ENCODE peak calls at places on chromosome 15, in six cellular contexts. One of them, this sample, is unnamed. For H3K9me3, the result is how much of the 10 kb centered on the place peaks cover.

GRCh38 chr15:74302821-74303359 is 64.6 kb downstream of the CYP11A1 start:
- DNase-seq in WERI-Rb-1: peak
- DNase-seq in tibial nerve: no peak
- DNase-seq in fibroblast of lung: no peak
- DNase-seq in right cardiac atrium: no peak
- DNase-seq in heart right ventricle: peak
- DNase-seq in this sample: peak

GRCh38 chr15:71804226-71804625 is 6.1 kb upstream of the NR2E3 start:
- DNase-seq in WERI-Rb-1: peak
- DNase-seq in tibial nerve: no peak
- DNase-seq in fibroblast of lung: no peak
- DNase-seq in right cardiac atrium: no peak
- DNase-seq in heart right ventricle: no peak
- DNase-seq in this sample: no peak

GRCh38 chr15:43204016-43204901 is 16.6 kb downstream of the EPB42 start:
- DNase-seq in WERI-Rb-1: peak
- DNase-seq in tibial nerve: no peak
- DNase-seq in fibroblast of lung: peak
- DNase-seq in right cardiac atrium: no peak
- DNase-seq in heart right ventricle: peak
- DNase-seq in this sample: peak

GRCh38 chr15:48954538-48954937 is 9.2 kb downstream of the SHC4 start:
- DNase-seq in WERI-Rb-1: no peak
- DNase-seq in tibial nerve: no peak
- DNase-seq in fibroblast of lung: peak
- DNase-seq in right cardiac atrium: no peak
- DNase-seq in heart right ventricle: no peak
- DNase-seq in this sample: peak

GRCh38 chr15:72116680-72117447 is 1.1 kb downstream of the MYO9A start:
- DNase-seq in WERI-Rb-1: peak
- DNase-seq in tibial nerve: peak
- DNase-seq in fibroblast of lung: peak
- DNase-seq in right cardiac atrium: no peak
- DNase-seq in heart right ventricle: peak
- DNase-seq in this sample: peak

GRCh38 chr15:91472316-91472756 is 372.3 kb downstream of the SV2B start:
- DNase-seq in WERI-Rb-1: no peak
- DNase-seq in tibial nerve: no peak
- DNase-seq in fibroblast of lung: peak
- DNase-seq in right cardiac atrium: no peak
- DNase-seq in heart right ventricle: no peak
- DNase-seq in this sample: no peak

GRCh38 chr15:64010719-64011118 is 35.6 kb downstream of the DAPK2 start:
- DNase-seq in WERI-Rb-1: no peak
- DNase-seq in tibial nerve: no peak
- DNase-seq in fibroblast of lung: peak
- DNase-seq in right cardiac atrium: peak
- DNase-seq in heart right ventricle: peak
- DNase-seq in this sample: peak

GRCh38 chr15:79009388-79009787 is 64.5 kb upstream of the CTSH start:
- DNase-seq in WERI-Rb-1: no peak
- DNase-seq in tibial nerve: no peak
- DNase-seq in fibroblast of lung: no peak
- DNase-seq in right cardiac atrium: no peak
- DNase-seq in heart right ventricle: no peak
- DNase-seq in this sample: no peak

GRCh38 chr15:69117431-69117841 is 43.0 kb upstream of the GLCE start:
- DNase-seq in WERI-Rb-1: no peak
- DNase-seq in tibial nerve: no peak
- DNase-seq in fibroblast of lung: no peak
- DNase-seq in right cardiac atrium: no peak
- DNase-seq in heart right ventricle: no peak
- DNase-seq in this sample: no peak

GRCh38 chr15:34987623-34987981 is 485 bp downstream of the ZNF770 start:
- DNase-seq in WERI-Rb-1: no peak
- DNase-seq in tibial nerve: no peak
- DNase-seq in fibroblast of lung: no peak
- DNase-seq in right cardiac atrium: no peak
- DNase-seq in heart right ventricle: no peak
- DNase-seq in this sample: peak

GRCh38 chr15:42272768-42273098 is 268 bp upstream of the GANC start:
- DNase-seq in WERI-Rb-1: no peak
- DNase-seq in tibial nerve: no peak
- DNase-seq in fibroblast of lung: no peak
- DNase-seq in right cardiac atrium: no peak
- DNase-seq in heart right ventricle: no peak
- DNase-seq in this sample: no peak

GRCh38 chr15:33569036-33569435 is 258.3 kb downstream of the RYR3 start:
- DNase-seq in WERI-Rb-1: no peak
- DNase-seq in tibial nerve: no peak
- DNase-seq in fibroblast of lung: no peak
- DNase-seq in right cardiac atrium: no peak
- DNase-seq in heart right ventricle: no peak
- DNase-seq in this sample: no peak

GRCh38 chr15:97504031-97504430 is 456.5 kb upstream of the ARRDC4 start:
- DNase-seq in WERI-Rb-1: no peak
- DNase-seq in tibial nerve: no peak
- DNase-seq in fibroblast of lung: peak
- DNase-seq in right cardiac atrium: no peak
- DNase-seq in heart right ventricle: no peak
- DNase-seq in this sample: no peak

GRCh38 chr15:64915518-64916227 is 4.0 kb downstream of the ANKDD1A start:
- DNase-seq in WERI-Rb-1: no peak
- DNase-seq in tibial nerve: no peak
- DNase-seq in fibroblast of lung: no peak
- DNase-seq in right cardiac atrium: no peak
- DNase-seq in heart right ventricle: no peak
- DNase-seq in this sample: no peak

GRCh38 chr15:29994284-29994683 is 88.5 kb upstream of the GOLGA8J start:
- DNase-seq in WERI-Rb-1: no peak
- DNase-seq in tibial nerve: no peak
- DNase-seq in fibroblast of lung: no peak
- DNase-seq in right cardiac atrium: no peak
- DNase-seq in heart right ventricle: no peak
- DNase-seq in this sample: no peak

GRCh38 chr15:40245666-40246065 is 6.8 kb downstream of the PAK6 start:
- DNase-seq in WERI-Rb-1: peak
- DNase-seq in tibial nerve: no peak
- DNase-seq in fibroblast of lung: no peak
- DNase-seq in right cardiac atrium: peak
- DNase-seq in heart right ventricle: no peak
- DNase-seq in this sample: no peak

GRCh38 chr15:65638681-65639089 is 16.9 kb downstream of the SLC24A1 start:
- DNase-seq in WERI-Rb-1: peak
- DNase-seq in tibial nerve: no peak
- DNase-seq in fibroblast of lung: peak
- DNase-seq in right cardiac atrium: no peak
- DNase-seq in heart right ventricle: peak
- DNase-seq in this sample: peak

GRCh38 chr15:45635191-45635638 is 386 bp downstream of the SQOR start:
- DNase-seq in WERI-Rb-1: no peak
- DNase-seq in tibial nerve: peak
- DNase-seq in fibroblast of lung: no peak
- DNase-seq in right cardiac atrium: peak
- DNase-seq in heart right ventricle: peak
- DNase-seq in this sample: peak

GRCh38 chr15:72182244-72182643 is 15.3 kb downstream of the GRAMD2A start:
- DNase-seq in WERI-Rb-1: no peak
- DNase-seq in tibial nerve: no peak
- DNase-seq in fibroblast of lung: no peak
- DNase-seq in right cardiac atrium: no peak
- DNase-seq in heart right ventricle: no peak
- DNase-seq in this sample: no peak

GRCh38 chr15:62958528-62958927 is 84.0 kb upstream of the TPM1 start:
- DNase-seq in WERI-Rb-1: no peak
- DNase-seq in tibial nerve: no peak
- DNase-seq in fibroblast of lung: no peak
- DNase-seq in right cardiac atrium: no peak
- DNase-seq in heart right ventricle: peak
- DNase-seq in this sample: peak

GRCh38 chr15:70344666-70345065 is 246.9 kb upstream of the TLE3 start:
- DNase-seq in WERI-Rb-1: peak
- DNase-seq in tibial nerve: no peak
- DNase-seq in fibroblast of lung: no peak
- DNase-seq in right cardiac atrium: no peak
- DNase-seq in heart right ventricle: no peak
- DNase-seq in this sample: no peak

GRCh38 chr15:39310633-39311032 is 270.2 kb upstream of the THBS1 start:
- DNase-seq in WERI-Rb-1: no peak
- DNase-seq in tibial nerve: no peak
- DNase-seq in fibroblast of lung: no peak
- DNase-seq in right cardiac atrium: no peak
- DNase-seq in heart right ventricle: no peak
- DNase-seq in this sample: no peak

GRCh38 chr15:27672537-27672936 is 426.6 kb downstream of the OCA2 start:
- DNase-seq in WERI-Rb-1: no peak
- DNase-seq in tibial nerve: no peak
- DNase-seq in fibroblast of lung: no peak
- DNase-seq in right cardiac atrium: no peak
- DNase-seq in heart right ventricle: no peak
- DNase-seq in this sample: no peak

GRCh38 chr15:27676647-27677046 is 422.5 kb downstream of the OCA2 start:
- DNase-seq in WERI-Rb-1: no peak
- DNase-seq in tibial nerve: no peak
- DNase-seq in fibroblast of lung: no peak
- DNase-seq in right cardiac atrium: no peak
- DNase-seq in heart right ventricle: no peak
- DNase-seq in this sample: no peak

GRCh38 chr15:27673766-27674445 is 425.2 kb downstream of the OCA2 start:
- DNase-seq in WERI-Rb-1: no peak
- DNase-seq in tibial nerve: no peak
- DNase-seq in fibroblast of lung: no peak
- DNase-seq in right cardiac atrium: no peak
- DNase-seq in heart right ventricle: no peak
- DNase-seq in this sample: no peak

GRCh38 chr15:27675571-27675970 is 423.5 kb downstream of the OCA2 start:
- DNase-seq in WERI-Rb-1: no peak
- DNase-seq in tibial nerve: no peak
- DNase-seq in fibroblast of lung: no peak
- DNase-seq in right cardiac atrium: no peak
- DNase-seq in heart right ventricle: no peak
- DNase-seq in this sample: no peak

DNA sequence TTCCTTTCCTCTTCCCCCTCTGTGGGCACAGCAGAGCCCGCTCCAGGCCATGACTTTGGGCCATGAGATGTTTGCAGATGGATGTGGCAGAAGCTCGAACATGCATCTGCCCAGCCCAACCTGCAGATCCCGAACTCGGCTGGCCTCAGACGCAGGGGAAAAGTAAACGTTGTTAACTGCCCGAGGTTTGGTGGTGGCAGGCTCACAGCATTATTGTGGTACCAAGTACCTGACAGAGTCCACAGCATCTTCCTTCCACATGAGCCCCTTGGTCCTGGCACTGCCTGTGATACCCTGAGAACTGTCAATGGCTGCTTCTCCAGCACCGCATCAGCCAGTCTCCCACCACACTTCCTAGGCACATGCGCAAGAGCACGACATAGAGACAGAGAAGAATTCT is 424.3 kb downstream of the OCA2 start:
- DNase-seq in WERI-Rb-1: no peak
- DNase-seq in tibial nerve: no peak
- DNase-seq in fibroblast of lung: no peak
- DNase-seq in right cardiac atrium: no peak
- DNase-seq in heart right ventricle: no peak
- DNase-seq in this sample: no peak
- H3K9me3 ChIP-seq in WERI-Rb-1: under half
- H3K9me3 ChIP-seq in tibial nerve: under half
- H3K9me3 ChIP-seq in fibroblast of lung: under half
- H3K9me3 ChIP-seq in right cardiac atrium: under half
- H3K9me3 ChIP-seq in heart right ventricle: under half
- H3K9me3 ChIP-seq in this sample: under half

GRCh38 chr15:95591270-95591669 is 739.2 kb upstream of the NR2F2 start:
- DNase-seq in WERI-Rb-1: no peak
- DNase-seq in tibial nerve: no peak
- DNase-seq in fibroblast of lung: no peak
- DNase-seq in right cardiac atrium: no peak
- DNase-seq in heart right ventricle: no peak
- DNase-seq in this sample: no peak
- H3K9me3 ChIP-seq in WERI-Rb-1: under half
- H3K9me3 ChIP-seq in tibial nerve: under half
- H3K9me3 ChIP-seq in fibroblast of lung: under half
- H3K9me3 ChIP-seq in right cardiac atrium: under half
- H3K9me3 ChIP-seq in heart right ventricle: under half
- H3K9me3 ChIP-seq in this sample: under half

DNA sequence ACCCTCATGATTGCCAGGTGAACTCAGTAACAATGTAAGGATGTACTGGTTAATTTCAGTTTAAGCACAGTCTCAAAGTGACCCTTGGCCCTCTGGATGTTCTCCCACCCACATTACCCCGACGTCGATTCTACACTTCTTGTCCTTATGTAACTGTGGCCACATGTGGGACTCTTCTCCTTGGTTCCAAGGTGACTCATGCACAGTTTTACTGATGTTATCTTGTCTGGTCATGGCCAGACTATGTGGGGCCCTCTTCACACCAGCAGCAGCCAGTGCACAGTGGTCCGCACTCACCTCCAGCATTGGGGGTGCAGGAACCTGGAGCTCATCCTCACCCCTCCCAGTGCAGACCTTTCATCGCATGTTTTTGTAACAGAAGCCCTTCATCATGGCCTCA is 519.4 kb downstream of the OCA2 start:
- DNase-seq in WERI-Rb-1: no peak
- DNase-seq in tibial nerve: no peak
- DNase-seq in fibroblast of lung: no peak
- DNase-seq in right cardiac atrium: no peak
- DNase-seq in heart right ventricle: no peak
- DNase-seq in this sample: no peak
- H3K9me3 ChIP-seq in WERI-Rb-1: under half
- H3K9me3 ChIP-seq in tibial nerve: under half
- H3K9me3 ChIP-seq in fibroblast of lung: under half
- H3K9me3 ChIP-seq in right cardiac atrium: under half
- H3K9me3 ChIP-seq in heart right ventricle: under half
- H3K9me3 ChIP-seq in this sample: under half

DNA sequence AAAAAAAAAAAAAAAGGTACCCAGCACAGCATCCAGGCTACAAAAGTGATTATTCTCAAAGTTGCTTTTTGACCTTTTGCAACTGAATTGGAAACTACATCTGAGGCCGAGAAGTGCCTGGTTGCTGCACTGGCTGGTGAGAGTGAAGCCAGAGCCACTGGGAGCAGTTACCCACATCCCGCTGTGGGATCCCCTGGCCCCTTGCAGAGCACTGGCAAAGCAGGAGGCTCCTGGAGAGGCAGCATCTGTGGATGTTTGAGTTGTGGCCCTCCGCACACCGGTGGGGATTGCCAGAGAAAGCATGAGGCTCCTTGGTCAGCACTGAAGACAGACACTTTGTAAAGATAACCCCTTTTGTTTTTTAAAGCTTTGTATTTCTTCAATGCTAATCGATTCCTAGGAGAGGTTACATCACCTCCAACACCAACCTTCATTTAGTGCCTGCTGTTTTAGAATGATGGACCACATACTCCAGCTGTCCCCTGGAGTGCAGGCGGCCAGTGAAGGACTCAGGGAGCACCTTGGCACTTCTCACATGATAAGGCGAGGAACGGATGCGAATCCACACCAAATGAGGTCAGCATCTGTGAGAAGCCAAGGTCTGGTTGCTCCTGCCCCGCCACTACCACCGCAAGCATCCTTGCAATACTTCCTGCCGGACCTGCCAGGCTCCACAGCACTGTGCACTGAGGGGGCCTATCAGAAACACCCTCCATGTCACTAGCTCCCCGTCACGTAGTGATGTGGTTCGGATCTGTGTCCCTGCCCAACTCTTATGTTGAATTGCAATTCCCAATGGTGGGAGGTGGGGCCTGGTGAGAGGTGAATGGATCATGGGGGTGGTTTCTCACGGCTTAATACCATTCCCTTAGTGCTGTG is 256.5 kb downstream of the GABRB3 start:
- DNase-seq in WERI-Rb-1: no peak
- DNase-seq in tibial nerve: no peak
- DNase-seq in fibroblast of lung: no peak
- DNase-seq in right cardiac atrium: no peak
- DNase-seq in heart right ventricle: no peak
- DNase-seq in this sample: no peak
- H3K9me3 ChIP-seq in WERI-Rb-1: under half
- H3K9me3 ChIP-seq in tibial nerve: under half
- H3K9me3 ChIP-seq in fibroblast of lung: under half
- H3K9me3 ChIP-seq in right cardiac atrium: under half
- H3K9me3 ChIP-seq in heart right ventricle: under half
- H3K9me3 ChIP-seq in this sample: under half

This sample was measured in testis.